ENCODE peak calls at places on chromosomes 16 and 17, in four cellular contexts. O, X, A and W are unnamed samples.
A peak's percentile ranks its signal among the peaks of the same experiment; 100 is the strongest.

GRCh38 chr17:33112763-33113162 is 121.1 kb downstream of the SPACA3 start:
- DNase-seq in A (no peak), X (no peak), O (no peak), W (peak; percentile 74)

GRCh38 chr17:6502142-6502541 is 54.2 kb downstream of the PITPNM3 start:
- DNase-seq in X (no peak), A (no peak), O (no peak), W (no peak)

GRCh38 chr16:3188925-3189825 is 1.2 kb downstream of the OR1F1 start:
- DNase-seq in X (no peak), O (no peak), A (peak; percentile 35), W (peak; percentile 55)

GRCh38 chr17:76873856-76874255 is 5.7 kb downstream of the MGAT5B start:
- DNase-seq in O (no peak), A (no peak), X (no peak), W (peak; percentile 55)

GRCh38 chr17:50863221-50863843 is 2.8 kb downstream of the TOB1 start:
- DNase-seq in O (no peak), X (no peak), A (peak; percentile 86), W (no peak)

GRCh38 chr17:12867726-12868125 is 78.4 kb downstream of the ARHGAP44 start:
- DNase-seq in X (no peak), A (no peak), O (no peak), W (no peak)

GRCh38 chr16:54985156-54985555 is 54.5 kb downstream of the IRX5 start:
- DNase-seq in O (no peak), X (no peak), A (no peak), W (no peak)

GRCh38 chr17:44117351-44117750 is 6.1 kb downstream of the HDAC5 start:
- DNase-seq in A (no peak), X (no peak), O (no peak), W (no peak)

GRCh38 chr16:8888951-8889892 is 7.1 kb downstream of the LITAFD start:
- DNase-seq in O (no peak), A (no peak), X (no peak), W (no peak)

GRCh38 chr17:73770115-73770848 is 126.0 kb upstream of the SDK2 start:
- DNase-seq in X (no peak), A (peak; percentile 91), O (no peak), W (peak; percentile 75)

GRCh38 chr17:4739122-4740024 is at the start of the genes CXCL16 and ZMYND15:
- DNase-seq in A (no peak), X (no peak), O (no peak), W (peak; percentile 23)

GRCh38 chr17:16371742-16372141 is 9.1 kb upstream of the UBB start:
- DNase-seq in O (no peak), X (no peak), A (no peak), W (peak; percentile 59)

GRCh38 chr17:17959520-17960361 is 12.5 kb downstream of the TOM1L2 start:
- DNase-seq in A (no peak), X (no peak), O (no peak), W (peak; percentile 70)

GRCh38 chr17:38602453-38602852 is 3.3 kb downstream of the SRCIN1 start:
- DNase-seq in A (no peak), O (no peak), X (no peak), W (no peak)

GRCh38 chr16:21589551-21589950 is 9.8 kb upstream of the METTL9 start:
- DNase-seq in A (no peak), X (no peak), O (no peak), W (no peak)

GRCh38 chr17:6078370-6078950 is 8.3 kb downstream of the WSCD1 start:
- DNase-seq in O (no peak), X (no peak), A (no peak), W (no peak)

GRCh38 chr17:27569257-27569722 is 61.7 kb upstream of the LGALS9 start:
- DNase-seq in O (no peak), A (peak; percentile 34), X (peak; percentile 38), W (no peak)

GRCh38 chr17:68861602-68862001 is 93.6 kb downstream of the ABCA8 start:
- DNase-seq in A (peak; percentile 40), O (no peak), X (no peak), W (no peak)

GRCh38 chr17:40062347-40063033 is at the start of gene THRA:
- DNase-seq in O (peak; percentile 49), A (peak; percentile 87), X (no peak), W (no peak)

GRCh38 chr17:77434136-77435114 is 293.7 kb downstream of the SEC14L1 start:
- DNase-seq in O (no peak), X (no peak), A (no peak), W (no peak)

GRCh38 chr17:16932611-16933010 is 39.3 kb downstream of the TNFRSF13B start:
- DNase-seq in O (no peak), X (no peak), A (no peak), W (no peak)

GRCh38 chr17:6506679-6507231 is 49.6 kb downstream of the PITPNM3 start:
- DNase-seq in O (no peak), A (no peak), X (no peak), W (peak; percentile 29)

GRCh38 chr17:28996554-28997096 is 9.2 kb downstream of the SEZ6 start:
- DNase-seq in X (no peak), A (no peak), O (no peak), W (no peak)

GRCh38 chr16:800834-801488 is 427 bp upstream of the GNG13 start:
- DNase-seq in A (no peak), X (no peak), O (no peak), W (no peak)

GRCh38 chr17:77231076-77231871 is 90.5 kb downstream of the SEC14L1 start:
- DNase-seq in O (no peak), X (no peak), A (no peak), W (no peak)